ENCODE peak calls at places on chromosomes 7 and 10, in five cellular contexts. I is A673, Y is fibroblast of lung, X is transverse colon, D is neural progenitor cell. Q is an unnamed sample.

GRCh38 chr10:63348210-63348850 is 117.4 kb downstream of the JMJD1C start:
- DNase-seq in D (no peak), Y (peak; percentile 19), X (no peak), I (no peak), Q (no peak)

GRCh38 chr7:102146989-102147388 is 139.7 kb upstream of the SH2B2 start:
- DNase-seq in D (no peak), Y (peak; percentile 63), I (no peak), X (no peak), Q (peak; percentile 59)

GRCh38 chr7:92717982-92718716 is 118.2 kb downstream of the CDK6 start:
- DNase-seq in D (no peak), I (peak; percentile 68), X (peak; percentile 55), Y (peak; percentile 57), Q (peak; percentile 57)

GRCh38 chr7:4067874-4068273 is 614.2 kb upstream of the FOXK1 start:
- DNase-seq in I (no peak), D (no peak), X (no peak), Y (no peak), Q (no peak)

GRCh38 chr10:11986593-11987216 is 55.9 kb downstream of the UPF2 start:
- DNase-seq in D (peak; percentile 83), I (peak; percentile 87), X (peak; percentile 84), Y (peak; percentile 88), Q (peak; percentile 79)

GRCh38 chr10:127426746-127427145 is 122.4 kb upstream of the NPS start:
- DNase-seq in Y (no peak), I (no peak), X (no peak), D (no peak), Q (no peak)

GRCh38 chr7:120984406-120984805 is 4.1 kb upstream of the CPED1 start:
- DNase-seq in D (no peak), I (no peak), Y (no peak), X (no peak), Q (no peak)

GRCh38 chr7:151795168-151795754 is 81.7 kb downstream of the PRKAG2 start:
- DNase-seq in D (no peak), X (no peak), I (no peak), Y (no peak), Q (peak; percentile 52)

GRCh38 chr7:106480616-106481031 is 180.3 kb downstream of the CCDC71L start:
- DNase-seq in D (no peak), Y (no peak), X (no peak), I (no peak), Q (no peak)

GRCh38 chr7:107528461-107528860 is 35.3 kb downstream of the COG5 start:
- DNase-seq in X (no peak), Y (peak; percentile 19), I (no peak), D (no peak), Q (no peak)

GRCh38 chr7:66163186-66163610 is 41.9 kb upstream of the TPST1 start:
- DNase-seq in X (no peak), I (no peak), Y (no peak), D (no peak), Q (no peak)

GRCh38 chr7:2399848-2400587 is 3.4 kb upstream of the CHST12 start:
- DNase-seq in D (no peak), X (peak; percentile 75), I (peak; percentile 83), Y (peak; percentile 94), Q (peak; percentile 92)

GRCh38 chr7:284762-285722 is 4.9 kb upstream of the FOXL3 start:
- DNase-seq in D (no peak), Y (no peak), I (no peak), X (peak; percentile 75), Q (no peak)

GRCh38 chr7:29988391-29989256 is 977 bp downstream of the SCRN1 start:
- DNase-seq in X (peak; percentile 46), I (peak; percentile 41), D (peak; percentile 60), Y (peak; percentile 71), Q (peak; percentile 73)

GRCh38 chr10:111323567-111323966 is 246.7 kb downstream of the ADRA2A start:
- DNase-seq in D (peak; percentile 24), I (peak; percentile 28), X (no peak), Y (no peak), Q (no peak)

GRCh38 chr10:97074256-97075145 is 111.3 kb downstream of the SLIT1 start:
- DNase-seq in D (peak; percentile 72), X (no peak), I (no peak), Y (no peak), Q (no peak)

GRCh38 chr7:64849250-64849923 is 53.7 kb upstream of the ZNF273 start:
- DNase-seq in D (no peak), Y (no peak), I (peak; percentile 34), X (no peak), Q (no peak)

DNA sequence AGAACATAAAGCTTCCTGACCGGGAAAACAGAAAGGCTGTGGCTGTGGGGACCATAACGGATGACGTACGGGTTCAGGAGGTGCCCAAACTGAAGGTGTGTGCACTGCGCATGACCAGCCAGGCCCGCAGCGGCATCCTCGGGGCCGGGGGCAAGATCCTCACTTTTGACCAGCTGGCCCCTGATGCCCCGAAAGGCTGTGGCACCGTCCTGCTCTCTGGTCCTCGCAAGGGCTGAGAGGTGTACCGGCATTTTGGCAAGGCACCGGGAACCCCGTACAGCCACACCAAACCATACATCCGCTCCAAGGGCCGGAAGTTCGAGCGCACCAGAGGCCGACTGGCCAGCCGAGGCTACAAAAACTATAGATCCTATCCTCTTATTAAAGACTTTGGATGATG is 179.3 kb downstream of the PTN start:
- DNase-seq in Y (no peak), D (no peak), I (no peak), X (no peak), Q (no peak)
- H3K27ac ChIP-seq in Y (no peak overlapping the region), D (no peak overlapping the region), I (no peak overlapping the region), X (no peak overlapping the region), Q (no peak overlapping the region)

DNA sequence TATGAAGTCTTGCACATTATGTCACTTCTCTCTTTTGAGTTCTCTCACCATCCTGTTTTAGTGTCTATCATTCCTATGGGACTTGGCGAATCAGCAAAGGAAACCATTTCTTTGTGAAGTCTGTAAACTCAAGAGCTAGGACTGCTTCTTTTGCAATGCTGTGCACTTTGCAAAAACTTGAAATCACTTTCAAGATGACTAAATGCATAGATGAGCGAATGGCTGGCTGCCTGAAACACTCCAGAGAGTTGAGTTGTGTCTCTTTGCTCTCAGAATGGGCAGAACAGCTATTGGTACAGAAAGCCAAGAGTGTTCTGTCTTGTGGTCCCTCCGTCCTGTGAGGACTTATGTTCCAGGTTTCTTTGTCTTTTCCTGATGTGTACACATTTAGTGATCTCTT is 18.4 kb upstream of the ELMO1 start:
- DNase-seq in I (no peak), Y (no peak), D (no peak), X (no peak), Q (no peak)
- H3K36me3 ChIP-seq in I (no peaks in the 10 kb centered on the region), Y (no peaks in the 10 kb centered on the region), D (no peaks in the 10 kb centered on the region), X (no peaks in the 10 kb centered on the region), Q (no peaks in the 10 kb centered on the region)

GRCh38 chr10:17713758-17714157 is 38.2 kb upstream of the TMEM236 start:
- DNase-seq in I (no peak), Y (no peak), X (no peak), D (no peak), Q (no peak)

GRCh38 chr10:17716161-17716560 is 35.8 kb upstream of the TMEM236 start:
- DNase-seq in X (no peak), I (no peak), Y (no peak), D (no peak), Q (no peak)

GRCh38 chr10:17710181-17710580 is 41.8 kb upstream of the TMEM236 start:
- DNase-seq in Y (no peak), D (no peak), I (no peak), X (no peak), Q (no peak)

GRCh38 chr10:17712053-17712452 is 39.9 kb upstream of the TMEM236 start:
- DNase-seq in D (no peak), Y (no peak), X (no peak), I (no peak), Q (no peak)

GRCh38 chr10:17713133-17713532 is 38.9 kb upstream of the TMEM236 start:
- DNase-seq in X (no peak), D (peak; percentile 50), I (no peak), Y (no peak), Q (no peak)
- H3K4me3 ChIP-seq in X (no peak overlapping the region), D (peak overlapping the region; percentile 35), I (no peak overlapping the region), Y (no peak overlapping the region), Q (no peak overlapping the region)

GRCh38 chr10:117186832-117187615 is 10.3 kb upstream of the KCNK18 start:
- DNase-seq in I (peak; percentile 40), X (no peak), D (no peak), Y (no peak), Q (no peak)
- H3K27ac ChIP-seq in I (no peak overlapping the region), X (no peak overlapping the region), D (no peak overlapping the region), Y (no peak overlapping the region), Q (no peak overlapping the region)

DNA sequence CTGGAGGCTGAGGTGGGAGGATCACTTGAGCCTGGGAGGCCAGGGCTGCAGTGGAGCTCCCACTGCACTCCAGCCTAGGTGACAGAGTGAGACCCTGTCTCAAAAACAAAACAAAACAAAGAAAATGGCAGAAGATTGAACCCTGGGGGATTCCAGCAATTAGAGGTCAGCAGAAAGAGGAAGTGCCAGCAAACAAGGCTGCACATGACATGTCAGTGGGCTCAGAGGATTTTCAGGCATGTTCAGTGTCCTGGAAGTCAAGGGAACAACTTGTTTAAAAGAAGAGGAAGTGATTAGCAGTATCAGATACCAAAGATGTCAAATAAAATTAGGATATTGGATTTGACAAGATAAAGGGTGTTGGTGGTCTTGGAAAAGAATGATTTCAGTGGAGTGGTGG is 32.3 kb downstream of the RAB18 start:
- DNase-seq in Y (no peak), D (no peak), I (no peak), X (no peak), Q (no peak)
- H3K36me3 ChIP-seq in Y (peaks cover 7% of the 10 kb centered on the region), D (peaks cover 5% of the 10 kb centered on the region), I (peaks cover 24% of the 10 kb centered on the region), X (no peaks in the 10 kb centered on the region), Q (no peaks in the 10 kb centered on the region)

DNA sequence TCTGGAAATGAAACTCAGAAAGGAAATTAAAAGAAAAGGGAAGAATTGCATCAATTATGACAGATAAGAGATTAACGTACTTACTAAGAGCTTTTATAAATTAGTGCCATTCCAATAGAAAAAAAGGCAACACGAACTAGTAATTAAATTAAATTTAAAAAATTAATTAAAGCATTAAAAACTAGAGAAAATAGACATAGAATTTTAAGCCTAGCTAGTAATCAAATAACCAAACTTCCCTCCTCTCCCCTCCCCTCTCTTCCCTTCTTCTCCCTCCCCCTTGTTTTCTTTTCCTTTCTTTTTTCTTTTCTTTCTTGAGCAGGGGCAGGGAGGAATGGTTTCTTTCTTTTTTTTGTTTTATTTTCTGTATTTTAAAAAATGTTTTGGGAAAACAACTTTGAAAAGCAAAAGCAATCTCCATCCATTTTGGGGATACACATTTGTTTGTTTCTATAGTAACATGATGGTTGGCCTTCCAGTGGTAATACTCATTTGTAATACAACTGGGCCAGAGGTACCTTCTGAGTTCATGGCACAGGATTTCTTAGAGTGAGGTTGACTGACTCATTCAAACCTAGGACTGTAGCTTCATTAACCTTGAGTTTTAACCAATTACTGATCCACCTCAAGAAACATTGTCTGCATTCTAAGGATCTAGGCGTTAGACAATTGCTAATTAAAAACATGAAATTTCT is 132.6 kb downstream of the ST7 start:
- DNase-seq in Y (peak; percentile 57), D (no peak), X (no peak), I (no peak), Q (no peak)
- H3K4me3 ChIP-seq in Y (no peak overlapping the region), D (no peak overlapping the region), X (no peak overlapping the region), I (no peak overlapping the region), Q (no peak overlapping the region)